ENCODE peak calls at places on chromosomes 2 and 18, in eight cellular contexts. I is fibroblast of lung; J is left ventricle myocardium inferior; M is stimulated activated CD4-positive, alpha-beta T cell treated with anti-CD3 and anti-CD28 coated beads, Interleukin-15, amount 100 ng/mL, for 1 hour; R is C1 segment of cervical spinal cord; Y is fibroblast of pulmonary artery; S is SHP77; O is stomach. P is an unnamed sample.

GRCh38 chr2:125656190-125656589 is 999.8 kb upstream of the GYPC start:
- DNase-seq in I (no peak), J (no peak), M (no peak), R (no peak), Y (no peak), S (no peak), O (no peak), P (no peak)

GRCh38 chr18:12076424-12077140 is 17.1 kb upstream of the ANKRD62 start:
- DNase-seq in I (peak), J (no peak), M (no peak), R (no peak), Y (peak), S (no peak), O (peak), P (no peak)

GRCh38 chr18:62091487-62092120 is 95.3 kb downstream of the PIGN start:
- DNase-seq in I (no peak), J (no peak), M (no peak), R (no peak), Y (peak), S (no peak), O (no peak), P (no peak)

GRCh38 chr18:28045176-28045810 is 131.6 kb downstream of the CDH2 start:
- DNase-seq in I (peak), J (no peak), M (no peak), R (no peak), Y (peak), S (peak), O (no peak), P (peak)

GRCh38 chr2:38856165-38856564 is 19.6 kb downstream of the DHX57 start:
- DNase-seq in I (peak), J (no peak), M (no peak), R (no peak), Y (peak), S (no peak), O (no peak), P (no peak)

GRCh38 chr18:13364721-13365205 is 146.2 kb downstream of the LDLRAD4 start:
- DNase-seq in I (no peak), J (no peak), M (no peak), R (no peak), Y (no peak), S (no peak), O (no peak), P (no peak)

GRCh38 chr2:119242276-119243119 is 18.9 kb downstream of the STEAP3 start:
- DNase-seq in I (no peak), J (no peak), M (no peak), R (no peak), Y (no peak), S (peak), O (peak), P (no peak)

GRCh38 chr18:79756143-79756500 is 41.6 kb upstream of the KCNG2 start:
- DNase-seq in I (no peak), J (no peak), M (no peak), R (no peak), Y (no peak), S (no peak), O (no peak), P (no peak)

GRCh38 chr2:100755441-100755840 is 64.5 kb upstream of the NPAS2 start:
- DNase-seq in I (no peak), J (no peak), M (no peak), R (no peak), Y (no peak), S (no peak), O (no peak), P (peak)

GRCh38 chr2:160334028-160334729 is 134.1 kb upstream of the ITGB6 start:
- DNase-seq in I (peak), J (no peak), M (no peak), R (no peak), Y (peak), S (no peak), O (no peak), P (peak)

GRCh38 chr2:197866449-197866848 is 62.1 kb downstream of the PLCL1 start:
- DNase-seq in I (no peak), J (no peak), M (no peak), R (no peak), Y (no peak), S (no peak), O (no peak), P (no peak)

GRCh38 chr2:197889041-197889440 is 84.6 kb downstream of the PLCL1 start:
- DNase-seq in I (peak), J (no peak), M (no peak), R (no peak), Y (peak), S (no peak), O (no peak), P (peak)

GRCh38 chr18:574456-575228 is 5.5 kb upstream of the CETN1 start:
- DNase-seq in I (no peak), J (no peak), M (no peak), R (no peak), Y (no peak), S (no peak), O (no peak), P (no peak)

GRCh38 chr2:118638453-118638852 is 209.0 kb downstream of the EN1 start:
- DNase-seq in I (no peak), J (no peak), M (no peak), R (no peak), Y (no peak), S (no peak), O (no peak), P (no peak)

GRCh38 chr2:160464996-160465395 is 28.6 kb downstream of the RBMS1 start:
- DNase-seq in I (peak), J (no peak), M (no peak), R (no peak), Y (peak), S (no peak), O (no peak), P (no peak)

GRCh38 chr2:29782531-29782930 is 138.9 kb downstream of the ALK start:
- DNase-seq in I (no peak), J (no peak), M (no peak), R (no peak), Y (no peak), S (no peak), O (no peak), P (no peak)

GRCh38 chr2:8536686-8537571 is 144.9 kb upstream of the ID2 start:
- DNase-seq in I (no peak), J (no peak), M (no peak), R (no peak), Y (peak), S (no peak), O (no peak), P (no peak)

GRCh38 chr2:95374451-95374915 is 28.0 kb upstream of the FAHD2A start:
- DNase-seq in I (no peak), J (peak), M (no peak), R (no peak), Y (no peak), S (no peak), O (no peak), P (no peak)

GRCh38 chr2:233990261-233990798 is 60.2 kb upstream of the SPP2 start:
- DNase-seq in I (no peak), J (no peak), M (no peak), R (no peak), Y (no peak), S (no peak), O (peak), P (no peak)

GRCh38 chr18:3448845-3449701 is 899 bp upstream of the TGIF1 start:
- DNase-seq in I (peak), J (peak), M (peak), R (peak), Y (peak), S (peak), O (peak), P (peak)

GRCh38 chr2:233691443-233692433 is 952 bp upstream of the UGT1A6 start:
- DNase-seq in I (no peak), J (no peak), M (no peak), R (no peak), Y (no peak), S (no peak), O (peak), P (no peak)

GRCh38 chr2:196640031-196640548 is 575 bp downstream of the CCDC150 start:
- DNase-seq in I (no peak), J (no peak), M (no peak), R (no peak), Y (no peak), S (no peak), O (no peak), P (no peak)

GRCh38 chr18:13463526-13463925 is 245.0 kb downstream of the LDLRAD4 start:
- DNase-seq in I (no peak), J (no peak), M (no peak), R (no peak), Y (no peak), S (no peak), O (no peak), P (no peak)

GRCh38 chr2:85504434-85505261 is 34.3 kb upstream of the MAT2A start:
- DNase-seq in I (peak), J (peak), M (no peak), R (no peak), Y (peak), S (peak), O (peak), P (peak)